ENCODE peak calls at places on chromosomes 1 and 21, in nine cellular contexts. V is activated B cell treated with CpG ODN at 0.5 μM for 24 hours, H is retinal pigment epithelial cell, N is AG09319, J is heart right ventricle, P is SHP77, Q is KBM-7, M is iPS-NIHi11, T is HEK293T. E is an unnamed sample.

GRCh38 chr1:29488794-29489309 is 252.5 kb downstream of the PTPRU start:
- DNase-seq in V (no peak), H (no peak), N (no peak), J (no peak), P (no peak), Q (no peak), M (no peak), T (no peak), E (no peak)

GRCh38 chr1:183138301-183138700 is 47.8 kb upstream of the LAMC2 start:
- DNase-seq in V (no peak), H (no peak), N (no peak), J (no peak), P (no peak), Q (no peak), M (no peak), T (no peak), E (no peak)

GRCh38 chr1:213394837-213395236 is 343.8 kb downstream of the RPS6KC1 start:
- DNase-seq in V (no peak), H (no peak), N (no peak), J (no peak), P (no peak), Q (no peak), M (no peak), T (no peak), E (no peak)

GRCh38 chr1:54397090-54397591 is 9.1 kb downstream of the SSBP3 start:
- DNase-seq in V (no peak), H (no peak), N (no peak), J (peak), P (no peak), Q (no peak), M (no peak), T (no peak), E (no peak)

GRCh38 chr1:168202941-168203654 is 22.7 kb upstream of the SFT2D2 start:
- DNase-seq in V (no peak), H (no peak), N (peak), J (no peak), P (no peak), Q (no peak), M (no peak), T (no peak), E (no peak)

GRCh38 chr1:117346206-117346928 is 20.9 kb upstream of the MAN1A2 start:
- DNase-seq in V (no peak), H (no peak), N (no peak), J (no peak), P (no peak), Q (no peak), M (peak), T (no peak), E (no peak)

GRCh38 chr21:25568230-25568629 is 39.1 kb downstream of the MRPL39 start:
- DNase-seq in V (no peak), H (peak), N (no peak), J (peak), P (no peak), Q (peak), M (no peak), T (no peak), E (no peak)

GRCh38 chr1:25797939-25798338 is 2.1 kb upstream of the SELENON start:
- DNase-seq in V (no peak), H (no peak), N (no peak), J (no peak), P (no peak), Q (peak), M (peak), T (peak), E (no peak)

GRCh38 chr1:233293556-233294446 is 1.7 kb downstream of the PCNX2 start:
- DNase-seq in V (no peak), H (no peak), N (no peak), J (no peak), P (no peak), Q (no peak), M (no peak), T (no peak), E (no peak)

GRCh38 chr1:225880210-225880584 is 2.0 kb downstream of the TMEM63A start:
- DNase-seq in V (no peak), H (no peak), N (no peak), J (peak), P (peak), Q (no peak), M (no peak), T (no peak), E (no peak)

GRCh38 chr1:235883261-235883927 is 16.7 kb upstream of the LYST start:
- DNase-seq in V (no peak), H (peak), N (peak), J (peak), P (peak), Q (no peak), M (peak), T (no peak), E (peak)

GRCh38 chr1:6012529-6013318 is 20.5 kb upstream of the NPHP4 start:
- DNase-seq in V (no peak), H (no peak), N (no peak), J (no peak), P (no peak), Q (no peak), M (no peak), T (no peak), E (no peak)

GRCh38 chr1:6832789-6833188 is 47.5 kb downstream of the CAMTA1 start:
- DNase-seq in V (no peak), H (no peak), N (no peak), J (no peak), P (peak), Q (no peak), M (no peak), T (no peak), E (no peak)

GRCh38 chr1:160108888-160109662 is 6.5 kb upstream of the ATP1A2 start:
- DNase-seq in V (no peak), H (no peak), N (no peak), J (no peak), P (peak), Q (peak), M (peak), T (peak), E (no peak)

GRCh38 chr1:101757985-101758384 is 238.7 kb downstream of the OLFM3 start:
- DNase-seq in V (no peak), H (no peak), N (no peak), J (no peak), P (no peak), Q (no peak), M (no peak), T (no peak), E (no peak)

GRCh38 chr1:47442202-47442601 is 4.4 kb downstream of the FOXD2 start:
- DNase-seq in V (no peak), H (no peak), N (no peak), J (no peak), P (no peak), Q (no peak), M (no peak), T (no peak), E (no peak)

GRCh38 chr1:1833456-1833855 is 55.2 kb upstream of the NADK start:
- DNase-seq in V (no peak), H (no peak), N (no peak), J (no peak), P (no peak), Q (no peak), M (no peak), T (no peak), E (no peak)

GRCh38 chr1:39398278-39399010 is 93.0 kb upstream of the BMP8A start:
- DNase-seq in V (no peak), H (peak), N (peak), J (peak), P (no peak), Q (peak), M (peak), T (peak), E (peak)

E was measured in epithelial cell of proximal tubule.